ENCODE peak calls at places on chromosomes 3 and 15, in six cellular contexts. Z, F, N, B, W and Q are unnamed samples.

GRCh38 chr3:171602072-171602471 is 141.9 kb upstream of the TNIK start:
- DNase-seq in N (no peak), Z (no peak), B (no peak), W (no peak), F (no peak), Q (no peak)

GRCh38 chr3:151085889-151086483 is 522 bp downstream of the MED12L start:
- DNase-seq in Z (peak), F (peak), B (no peak), W (peak), N (peak), Q (no peak)

GRCh38 chr3:104556372-104557078 is 810.2 kb upstream of the ALCAM start:
- DNase-seq in B (peak), Z (no peak), F (peak), N (no peak), W (no peak), Q (no peak)

GRCh38 chr15:61227269-61228024 is 1.7 kb downstream of the RORA start:
- DNase-seq in W (peak), N (peak), B (peak), F (peak), Z (peak), Q (peak)

GRCh38 chr15:90956551-90957104 is 1.9 kb downstream of the RCCD1 start:
- DNase-seq in W (peak), F (peak), B (peak), N (peak), Z (peak), Q (no peak)

GRCh38 chr15:35975941-35976340 is 430.0 kb upstream of the DPH6 start:
- DNase-seq in N (no peak), F (no peak), B (no peak), W (no peak), Z (no peak), Q (no peak)

GRCh38 chr3:63933459-63933858 is 21.3 kb upstream of the SCAANT1 start:
- DNase-seq in Z (no peak), F (no peak), W (no peak), N (no peak), B (no peak), Q (no peak)

GRCh38 chr3:141051641-141052569 is 758 bp downstream of the SPSB4 start:
- DNase-seq in F (peak), B (peak), Z (peak), W (peak), N (no peak), Q (no peak)

GRCh38 chr3:73226026-73226425 is 164.6 kb downstream of the EBLN2 start:
- DNase-seq in B (peak), W (no peak), N (no peak), F (peak), Z (no peak), Q (no peak)

GRCh38 chr15:65287515-65287845 is 797 bp upstream of the PARP16 start:
- DNase-seq in Z (no peak), B (no peak), W (no peak), N (no peak), F (no peak), Q (no peak)

GRCh38 chr15:22913646-22914380 is 66.4 kb downstream of the CYFIP1 start:
- DNase-seq in F (no peak), N (no peak), B (no peak), W (no peak), Z (no peak), Q (no peak)

GRCh38 chr15:68312701-68313204 is 35.2 kb downstream of the FEM1B start:
- DNase-seq in W (no peak), F (peak), N (peak), B (no peak), Z (no peak), Q (peak)

GRCh38 chr3:71989165-71989564 is 204.2 kb upstream of the PROK2 start:
- DNase-seq in N (no peak), F (peak), B (peak), W (no peak), Z (peak), Q (no peak)

GRCh38 chr3:104206925-104207324 is 1159.8 kb upstream of the ALCAM start:
- DNase-seq in W (no peak), F (no peak), N (no peak), B (no peak), Z (no peak), Q (no peak)

GRCh38 chr15:62165029-62165792 is at the start of gene C2CD4B:
- DNase-seq in W (peak), B (no peak), F (no peak), N (peak), Z (peak), Q (no peak)

GRCh38 chr3:178513539-178514410 is 22.5 kb upstream of the KCNMB2 start:
- DNase-seq in W (no peak), N (no peak), F (no peak), B (no peak), Z (no peak), Q (no peak)

GRCh38 chr15:20340931-20341661 is 200.5 kb downstream of the GOLGA6L6 start:
- DNase-seq in N (peak), W (peak), Z (peak), B (no peak), F (no peak), Q (no peak)

GRCh38 chr3:58391156-58391865 is 42.3 kb downstream of the PDHB start:
- DNase-seq in Z (no peak), B (peak), F (peak), W (no peak), N (no peak), Q (no peak)

GRCh38 chr3:100500320-100500880 is 8.0 kb downstream of the TMEM45A start:
- DNase-seq in W (no peak), N (no peak), B (no peak), F (no peak), Z (no peak), Q (peak)

GRCh38 chr3:52771334-52771681 is 568 bp upstream of the NEK4 start:
- DNase-seq in F (no peak), Z (no peak), B (no peak), W (no peak), N (no peak), Q (no peak)

GRCh38 chr15:35481064-35481463 is 64.9 kb downstream of the DPH6 start:
- DNase-seq in Z (no peak), B (no peak), N (no peak), W (no peak), F (no peak), Q (no peak)

GRCh38 chr15:29095746-29096145 is 173.9 kb downstream of the NSMCE3 start:
- DNase-seq in W (no peak), N (no peak), F (no peak), Z (no peak), B (no peak), Q (no peak)

GRCh38 chr15:34335176-34335575 is 2.4 kb downstream of the SLC12A6 start:
- DNase-seq in B (peak), W (no peak), F (no peak), Z (no peak), N (no peak), Q (no peak)

GRCh38 chr3:19147905-19148767 is at the start of gene KCNH8:
- DNase-seq in W (peak), F (no peak), Z (no peak), B (no peak), N (peak), Q (no peak)

GRCh38 chr3:134576426-134576825 is 74.4 kb downstream of the KY start:
- DNase-seq in N (no peak), Z (no peak), F (no peak), B (no peak), W (no peak), Q (no peak)

GRCh38 chr3:87006844-87007439 is 16.0 kb upstream of the VGLL3 start:
- DNase-seq in B (peak), W (no peak), F (peak), Z (no peak), N (no peak), Q (no peak)

GRCh38 chr15:74460903-74461846 is at the start of gene UBL7:
- DNase-seq in B (peak), W (peak), N (peak), F (peak), Z (peak), Q (peak)

GRCh38 chr3:116034071-116034470 is 410.8 kb downstream of the GAP43 start:
- DNase-seq in N (no peak), B (no peak), W (no peak), Z (no peak), F (no peak), Q (no peak)

GRCh38 chr15:45587861-45588170 is 637 bp downstream of the BLOC1S6 start:
- DNase-seq in W (no peak), Z (no peak), N (no peak), F (no peak), B (no peak), Q (no peak)

GRCh38 chr3:58414538-58415197 is 19.0 kb downstream of the PDHB start:
- DNase-seq in B (peak), N (peak), Z (peak), W (peak), F (peak), Q (no peak)

GRCh38 chr3:9347086-9347485 is 15.8 kb upstream of the THUMPD3 start:
- DNase-seq in F (peak), N (no peak), W (no peak), Z (no peak), B (peak), Q (no peak)

DNA sequence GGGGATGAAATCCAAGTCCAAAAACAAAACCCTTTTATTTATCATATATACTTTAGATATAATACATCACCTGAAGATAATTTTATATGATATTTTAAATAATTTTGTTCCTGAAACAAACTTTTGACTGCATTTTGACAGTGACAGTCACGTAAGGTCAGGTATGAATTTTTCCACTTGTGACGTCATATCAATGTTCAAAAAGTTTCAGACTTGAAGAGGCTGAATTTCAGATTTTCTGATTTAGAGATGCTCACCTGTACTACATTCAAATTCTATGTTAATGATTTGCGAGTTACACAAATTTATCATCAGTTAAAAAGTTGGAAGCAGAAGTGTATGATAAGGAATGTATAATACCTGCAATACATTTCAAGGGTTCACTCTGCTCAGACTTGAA is 136.1 kb upstream of the EPHA6 start:
- DNase-seq in B (no peak), N (no peak), W (no peak), Z (no peak), F (no peak), Q (no peak)
- H3K4me3 ChIP-seq in B (no peak), N (no peak), W (no peak), Z (no peak), F (no peak), Q (no peak)

DNA sequence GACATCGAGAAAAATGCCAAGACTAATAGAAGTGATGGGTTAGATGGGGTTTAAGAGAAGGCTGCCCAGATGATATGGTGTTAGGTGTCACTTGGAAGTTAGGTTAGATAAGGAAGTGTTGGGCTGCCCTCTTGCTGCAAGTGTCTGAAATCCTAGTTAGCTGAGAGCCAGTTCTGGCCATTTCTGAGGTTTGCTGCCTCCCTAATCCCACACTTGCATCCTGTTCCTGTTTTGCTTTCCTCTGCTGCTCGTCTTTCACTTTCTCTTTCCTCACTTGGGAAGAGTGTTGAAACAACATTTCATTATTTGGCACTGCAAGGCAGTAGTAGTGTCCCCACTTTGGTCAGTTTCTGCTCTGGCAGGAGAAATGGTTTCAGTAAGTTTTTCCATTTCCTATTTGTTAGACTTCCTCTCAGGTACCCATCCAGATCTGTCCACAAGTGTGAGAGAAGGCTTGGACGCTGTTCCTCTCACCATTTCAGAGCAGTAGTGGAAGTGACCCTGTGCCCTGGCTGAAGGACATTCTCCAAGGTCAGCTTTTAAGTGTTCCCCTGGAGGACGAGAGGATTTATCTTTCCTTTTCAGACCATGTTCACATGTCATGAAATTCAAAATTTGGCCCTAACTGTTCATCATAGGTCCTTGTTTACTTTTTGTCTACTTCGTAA is 93.3 kb downstream of the ADAMTSL3 start:
- DNase-seq in B (peak), N (peak), W (no peak), F (peak), Z (no peak), Q (peak)
- H3K4me3 ChIP-seq in B (peak), N (no peak), W (no peak), F (peak), Z (peak), Q (peak)

GRCh38 chr3:193962986-193963683 is 172.8 kb upstream of the HES1 start:
- DNase-seq in Z (no peak), N (no peak), F (peak), W (no peak), B (no peak), Q (no peak)
- H3K4me3 ChIP-seq in Z (no peak), N (no peak), F (no peak), W (no peak), B (no peak), Q (no peak)

DNA sequence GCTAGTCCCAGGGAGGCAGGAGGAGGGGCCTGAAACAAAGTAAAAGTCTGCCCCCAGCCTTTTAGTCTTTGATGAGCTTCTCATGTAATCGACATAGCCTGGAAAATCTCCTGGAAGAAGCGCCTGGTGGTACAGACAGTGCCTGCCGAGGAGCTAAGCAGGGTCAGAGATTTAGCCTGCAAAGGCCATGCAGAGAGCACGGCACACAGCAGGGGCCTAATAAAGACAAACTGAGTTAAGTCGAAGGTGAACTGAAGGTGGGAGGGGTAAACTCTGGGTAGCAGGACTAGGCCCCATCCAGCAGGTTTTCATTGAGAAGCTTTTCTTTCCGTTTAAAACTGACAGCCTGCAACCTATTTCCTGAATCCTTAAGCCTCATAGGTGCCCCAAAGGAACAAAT is 115.5 kb upstream of the ABHD17C start:
- DNase-seq in F (no peak), W (no peak), Z (no peak), N (no peak), B (no peak), Q (no peak)
- H3K4me3 ChIP-seq in F (no peak), W (no peak), Z (no peak), N (no peak), B (no peak), Q (no peak)

GRCh38 chr3:54079729-54080128 is 42.6 kb upstream of the CACNA2D3 start:
- DNase-seq in B (no peak), N (no peak), F (no peak), W (no peak), Z (no peak), Q (no peak)

GRCh38 chr3:54083901-54084300 is 38.5 kb upstream of the CACNA2D3 start:
- DNase-seq in B (no peak), F (no peak), W (no peak), N (no peak), Z (no peak), Q (no peak)

GRCh38 chr3:54073386-54073785 is 49.0 kb upstream of the CACNA2D3 start:
- DNase-seq in Z (no peak), F (no peak), B (no peak), W (no peak), N (no peak), Q (no peak)

GRCh38 chr3:54079314-54079713 is 43.0 kb upstream of the CACNA2D3 start:
- DNase-seq in B (no peak), N (no peak), W (no peak), Z (no peak), F (no peak), Q (no peak)
- H3K4me3 ChIP-seq in B (no peak), N (no peak), W (no peak), Z (no peak), F (no peak), Q (no peak)

GRCh38 chr3:157585386-157585785 is 82.2 kb upstream of the VEPH1 start:
- DNase-seq in W (no peak), Z (no peak), F (peak), N (no peak), B (no peak), Q (no peak)
- H3K4me3 ChIP-seq in W (no peak), Z (no peak), F (no peak), N (no peak), B (no peak), Q (no peak)

GRCh38 chr3:126212629-126213375 is 32.4 kb upstream of the ALDH1L1 start:
- DNase-seq in W (peak), Z (peak), N (peak), B (peak), F (peak), Q (no peak)
- H3K4me3 ChIP-seq in W (peak), Z (peak), N (peak), B (peak), F (peak), Q (peak)